ENCODE peak calls at places on chromosomes 1 and 21, in nine cellular contexts. One of them, this sample, is unnamed.
A peak's percentile ranks its signal among the peaks of the same experiment; 100 is the strongest.

GRCh38 chr1:236168716-236169429 is 26.5 kb downstream of the GPR137B start:
- DNase-seq in AG10803: peak; percentile 23
- DNase-seq in heart left ventricle: peak; percentile 79
- DNase-seq in AG09309: no peak
- DNase-seq in HFFc6: no peak
- DNase-seq in neural progenitor cell: no peak
- DNase-seq in endothelial cell: no peak
- DNase-seq in glutamatergic neuron: no peak
- DNase-seq in RWPE1: peak; percentile 56
- DNase-seq in this sample: peak; percentile 99

GRCh38 chr1:160374701-160375443 is 8.0 kb downstream of the NHLH1 start:
- DNase-seq in AG09309: no peak
- DNase-seq in heart left ventricle: no peak
- DNase-seq in AG10803: no peak
- DNase-seq in HFFc6: no peak
- DNase-seq in RWPE1: no peak
- DNase-seq in neural progenitor cell: peak; percentile 81
- DNase-seq in endothelial cell: no peak
- DNase-seq in glutamatergic neuron: peak; percentile 88
- DNase-seq in this sample: no peak

GRCh38 chr1:68321084-68321685 is 88.9 kb upstream of the WLS start:
- DNase-seq in HFFc6: peak; percentile 48
- DNase-seq in glutamatergic neuron: peak; percentile 65
- DNase-seq in neural progenitor cell: peak; percentile 84
- DNase-seq in AG09309: no peak
- DNase-seq in endothelial cell: peak; percentile 68
- DNase-seq in heart left ventricle: peak; percentile 67
- DNase-seq in RWPE1: peak; percentile 67
- DNase-seq in AG10803: peak; percentile 60
- DNase-seq in this sample: no peak

GRCh38 chr1:233791372-233791703 is 113.1 kb upstream of the SLC35F3 start:
- DNase-seq in AG10803: no peak
- DNase-seq in HFFc6: no peak
- DNase-seq in RWPE1: no peak
- DNase-seq in neural progenitor cell: no peak
- DNase-seq in endothelial cell: no peak
- DNase-seq in AG09309: no peak
- DNase-seq in heart left ventricle: no peak
- DNase-seq in glutamatergic neuron: no peak
- DNase-seq in this sample: no peak

GRCh38 chr1:201023517-201023902 is at the start of gene KIF21B:
- DNase-seq in RWPE1: peak; percentile 93
- DNase-seq in AG10803: peak; percentile 13
- DNase-seq in glutamatergic neuron: peak; percentile 92
- DNase-seq in heart left ventricle: peak; percentile 84
- DNase-seq in HFFc6: no peak
- DNase-seq in neural progenitor cell: peak; percentile 96
- DNase-seq in AG09309: no peak
- DNase-seq in endothelial cell: peak; percentile 87
- DNase-seq in this sample: peak; percentile 90

GRCh38 chr1:9850442-9851162 is 26.8 kb upstream of the CLSTN1 start:
- DNase-seq in glutamatergic neuron: no peak
- DNase-seq in HFFc6: no peak
- DNase-seq in heart left ventricle: no peak
- DNase-seq in AG10803: no peak
- DNase-seq in AG09309: no peak
- DNase-seq in RWPE1: no peak
- DNase-seq in endothelial cell: no peak
- DNase-seq in neural progenitor cell: no peak
- DNase-seq in this sample: no peak

GRCh38 chr21:43890042-43890441 is 25.0 kb downstream of the AGPAT3 start:
- DNase-seq in RWPE1: no peak
- DNase-seq in neural progenitor cell: peak; percentile 34
- DNase-seq in heart left ventricle: no peak
- DNase-seq in glutamatergic neuron: no peak
- DNase-seq in AG10803: no peak
- DNase-seq in AG09309: no peak
- DNase-seq in endothelial cell: no peak
- DNase-seq in HFFc6: no peak
- DNase-seq in this sample: no peak

GRCh38 chr1:6956488-6957159 is 171.4 kb downstream of the CAMTA1 start:
- DNase-seq in glutamatergic neuron: no peak
- DNase-seq in AG09309: no peak
- DNase-seq in HFFc6: no peak
- DNase-seq in heart left ventricle: no peak
- DNase-seq in neural progenitor cell: peak; percentile 49
- DNase-seq in AG10803: no peak
- DNase-seq in endothelial cell: no peak
- DNase-seq in RWPE1: peak; percentile 26
- DNase-seq in this sample: no peak

GRCh38 chr1:32201011-32201855 is 838 bp downstream of the CCDC28B start:
- DNase-seq in endothelial cell: peak; percentile 60
- DNase-seq in heart left ventricle: peak; percentile 79
- DNase-seq in HFFc6: peak; percentile 57
- DNase-seq in AG09309: no peak
- DNase-seq in AG10803: peak; percentile 51
- DNase-seq in RWPE1: no peak
- DNase-seq in glutamatergic neuron: peak; percentile 68
- DNase-seq in neural progenitor cell: peak; percentile 81
- DNase-seq in this sample: no peak

GRCh38 chr1:24725209-24725651 is 20.0 kb upstream of the CLIC4 start:
- DNase-seq in heart left ventricle: peak; percentile 64
- DNase-seq in AG09309: no peak
- DNase-seq in HFFc6: no peak
- DNase-seq in AG10803: no peak
- DNase-seq in RWPE1: no peak
- DNase-seq in endothelial cell: peak; percentile 39
- DNase-seq in glutamatergic neuron: no peak
- DNase-seq in neural progenitor cell: peak; percentile 73
- DNase-seq in this sample: no peak

GRCh38 chr21:31283025-31283424 is 61.0 kb downstream of the TIAM1 start:
- DNase-seq in neural progenitor cell: no peak
- DNase-seq in endothelial cell: no peak
- DNase-seq in glutamatergic neuron: no peak
- DNase-seq in heart left ventricle: no peak
- DNase-seq in AG10803: no peak
- DNase-seq in AG09309: no peak
- DNase-seq in RWPE1: no peak
- DNase-seq in HFFc6: no peak
- DNase-seq in this sample: peak; percentile 38

GRCh38 chr1:151457911-151458882 is 1.1 kb downstream of the POGZ start:
- DNase-seq in heart left ventricle: peak; percentile 73
- DNase-seq in HFFc6: peak; percentile 90
- DNase-seq in endothelial cell: peak; percentile 65
- DNase-seq in AG10803: peak; percentile 90
- DNase-seq in neural progenitor cell: peak; percentile 80
- DNase-seq in AG09309: peak; percentile 65
- DNase-seq in glutamatergic neuron: peak; percentile 73
- DNase-seq in RWPE1: peak; percentile 86
- DNase-seq in this sample: peak; percentile 88

GRCh38 chr1:113542221-113542701 is 151.9 kb downstream of the MAGI3 start:
- DNase-seq in endothelial cell: no peak
- DNase-seq in neural progenitor cell: no peak
- DNase-seq in AG09309: no peak
- DNase-seq in AG10803: peak; percentile 81
- DNase-seq in heart left ventricle: no peak
- DNase-seq in glutamatergic neuron: no peak
- DNase-seq in RWPE1: peak; percentile 74
- DNase-seq in HFFc6: peak; percentile 80
- DNase-seq in this sample: peak; percentile 87

GRCh38 chr1:96424882-96425281 is 296.7 kb upstream of the PTBP2 start:
- DNase-seq in AG10803: peak; percentile 84
- DNase-seq in HFFc6: no peak
- DNase-seq in heart left ventricle: no peak
- DNase-seq in glutamatergic neuron: no peak
- DNase-seq in endothelial cell: no peak
- DNase-seq in AG09309: no peak
- DNase-seq in RWPE1: no peak
- DNase-seq in neural progenitor cell: no peak
- DNase-seq in this sample: no peak

GRCh38 chr1:202010042-202011015 is at the start of gene ELF3:
- DNase-seq in HFFc6: no peak
- DNase-seq in RWPE1: peak; percentile 91
- DNase-seq in glutamatergic neuron: no peak
- DNase-seq in heart left ventricle: peak; percentile 80
- DNase-seq in AG09309: no peak
- DNase-seq in AG10803: no peak
- DNase-seq in neural progenitor cell: peak; percentile 95
- DNase-seq in endothelial cell: no peak
- DNase-seq in this sample: peak; percentile 66

GRCh38 chr1:150148834-150149489 is 754 bp upstream of the PLEKHO1 start:
- DNase-seq in HFFc6: no peak
- DNase-seq in neural progenitor cell: peak; percentile 28
- DNase-seq in AG09309: no peak
- DNase-seq in endothelial cell: no peak
- DNase-seq in AG10803: no peak
- DNase-seq in heart left ventricle: no peak
- DNase-seq in glutamatergic neuron: no peak
- DNase-seq in RWPE1: no peak
- DNase-seq in this sample: no peak

GRCh38 chr1:28927442-28928305 is 13.3 kb downstream of the EPB41 start:
- DNase-seq in HFFc6: no peak
- DNase-seq in AG10803: peak; percentile 52
- DNase-seq in glutamatergic neuron: no peak
- DNase-seq in neural progenitor cell: peak; percentile 44
- DNase-seq in heart left ventricle: no peak
- DNase-seq in endothelial cell: no peak
- DNase-seq in AG09309: peak; percentile 28
- DNase-seq in RWPE1: no peak
- DNase-seq in this sample: no peak

GRCh38 chr21:44994581-44995171 is 54.8 kb downstream of the SLX9 start:
- DNase-seq in HFFc6: no peak
- DNase-seq in heart left ventricle: peak; percentile 31
- DNase-seq in endothelial cell: no peak
- DNase-seq in AG10803: peak; percentile 52
- DNase-seq in AG09309: no peak
- DNase-seq in RWPE1: no peak
- DNase-seq in glutamatergic neuron: peak; percentile 29
- DNase-seq in neural progenitor cell: no peak
- DNase-seq in this sample: no peak

GRCh38 chr1:53959664-53960250 is 13.6 kb downstream of the LRRC42 start:
- DNase-seq in HFFc6: peak; percentile 30
- DNase-seq in AG10803: peak; percentile 44
- DNase-seq in endothelial cell: no peak
- DNase-seq in heart left ventricle: no peak
- DNase-seq in neural progenitor cell: no peak
- DNase-seq in RWPE1: peak; percentile 53
- DNase-seq in glutamatergic neuron: no peak
- DNase-seq in AG09309: no peak
- DNase-seq in this sample: peak; percentile 49
- TF ChIP-seq CTCF in HFFc6: peak; percentile 78
- TF ChIP-seq CTCF in AG10803: peak; percentile 63
- TF ChIP-seq CTCF in endothelial cell: peak; percentile 69
- TF ChIP-seq CTCF in heart left ventricle: peak; percentile 49
- TF ChIP-seq CTCF in neural progenitor cell: peak; percentile 57
- TF ChIP-seq CTCF in RWPE1: peak; percentile 60
- TF ChIP-seq CTCF in glutamatergic neuron: peak; percentile 71
- TF ChIP-seq CTCF in AG09309: peak; percentile 36
- TF ChIP-seq CTCF in this sample: peak; percentile 46

GRCh38 chr1:66444438-66445265 is 89.3 kb upstream of the SGIP1 start:
- DNase-seq in AG09309: no peak
- DNase-seq in RWPE1: no peak
- DNase-seq in endothelial cell: no peak
- DNase-seq in HFFc6: no peak
- DNase-seq in neural progenitor cell: no peak
- DNase-seq in glutamatergic neuron: no peak
- DNase-seq in heart left ventricle: no peak
- DNase-seq in AG10803: no peak
- DNase-seq in this sample: no peak

GRCh38 chr1:66445492-66446181 is 88.3 kb upstream of the SGIP1 start:
- DNase-seq in AG09309: no peak
- DNase-seq in heart left ventricle: peak; percentile 26
- DNase-seq in AG10803: no peak
- DNase-seq in endothelial cell: peak; percentile 8
- DNase-seq in neural progenitor cell: peak; percentile 14
- DNase-seq in glutamatergic neuron: no peak
- DNase-seq in HFFc6: no peak
- DNase-seq in RWPE1: no peak
- DNase-seq in this sample: no peak

GRCh38 chr1:66439028-66439427 is 94.9 kb upstream of the SGIP1 start:
- DNase-seq in RWPE1: no peak
- DNase-seq in glutamatergic neuron: no peak
- DNase-seq in HFFc6: peak; percentile 45
- DNase-seq in AG10803: peak; percentile 64
- DNase-seq in endothelial cell: no peak
- DNase-seq in neural progenitor cell: no peak
- DNase-seq in AG09309: no peak
- DNase-seq in heart left ventricle: no peak
- DNase-seq in this sample: no peak

GRCh38 chr1:66446261-66447001 is 87.5 kb upstream of the SGIP1 start:
- DNase-seq in AG10803: peak; percentile 74
- DNase-seq in AG09309: peak; percentile 39
- DNase-seq in HFFc6: peak; percentile 71
- DNase-seq in heart left ventricle: no peak
- DNase-seq in RWPE1: peak; percentile 64
- DNase-seq in endothelial cell: peak; percentile 46
- DNase-seq in neural progenitor cell: peak; percentile 76
- DNase-seq in glutamatergic neuron: no peak
- DNase-seq in this sample: peak; percentile 68

DNA sequence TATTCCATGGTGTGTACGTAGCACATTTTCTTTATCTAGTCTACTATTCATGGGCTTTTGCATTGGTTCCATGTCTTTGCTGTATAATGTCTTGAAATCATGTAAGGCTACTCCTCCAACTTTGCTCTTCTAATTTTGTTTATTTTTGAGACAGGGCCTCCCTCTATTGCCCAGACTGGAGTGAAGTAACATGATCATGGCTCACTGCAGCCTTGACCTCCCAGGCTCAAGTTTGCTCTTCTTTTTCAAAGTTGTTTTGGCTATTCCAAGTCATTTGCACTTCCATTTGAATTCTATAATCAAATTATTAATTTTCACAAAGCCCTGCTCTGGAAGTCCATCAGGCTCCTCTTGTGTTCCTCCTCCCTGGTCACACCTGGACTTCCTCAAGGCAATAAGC is 90.2 kb upstream of the SGIP1 start:
- DNase-seq in AG09309: no peak
- DNase-seq in HFFc6: no peak
- DNase-seq in heart left ventricle: no peak
- DNase-seq in neural progenitor cell: no peak
- DNase-seq in AG10803: no peak
- DNase-seq in endothelial cell: no peak
- DNase-seq in glutamatergic neuron: no peak
- DNase-seq in RWPE1: no peak
- DNase-seq in this sample: no peak
- TF ChIP-seq CTCF in AG09309: no peak
- TF ChIP-seq CTCF in HFFc6: peak; percentile 13
- TF ChIP-seq CTCF in heart left ventricle: no peak
- TF ChIP-seq CTCF in neural progenitor cell: no peak
- TF ChIP-seq CTCF in AG10803: peak; percentile 18
- TF ChIP-seq CTCF in endothelial cell: no peak
- TF ChIP-seq CTCF in glutamatergic neuron: no peak
- TF ChIP-seq CTCF in RWPE1: no peak
- TF ChIP-seq CTCF in this sample: no peak

GRCh38 chr1:115545791-115546733 is 95.7 kb upstream of the VANGL1 start:
- DNase-seq in glutamatergic neuron: no peak
- DNase-seq in neural progenitor cell: peak; percentile 65
- DNase-seq in heart left ventricle: peak; percentile 56
- DNase-seq in endothelial cell: peak; percentile 47
- DNase-seq in RWPE1: peak; percentile 98
- DNase-seq in AG09309: peak; percentile 85
- DNase-seq in AG10803: peak; percentile 98
- DNase-seq in HFFc6: peak; percentile 94
- DNase-seq in this sample: peak; percentile 84
- TF ChIP-seq CTCF in glutamatergic neuron: no peak
- TF ChIP-seq CTCF in neural progenitor cell: peak; percentile 61
- TF ChIP-seq CTCF in heart left ventricle: peak; percentile 35
- TF ChIP-seq CTCF in endothelial cell: no peak
- TF ChIP-seq CTCF in RWPE1: peak; percentile 83
- TF ChIP-seq CTCF in AG09309: peak; percentile 82
- TF ChIP-seq CTCF in AG10803: peak; percentile 84
- TF ChIP-seq CTCF in HFFc6: peak; percentile 81
- TF ChIP-seq CTCF in this sample: peak; percentile 61

GRCh38 chr1:1273535-1274298 is at the start of gene UBE2J2:
- DNase-seq in RWPE1: peak; percentile 95
- DNase-seq in neural progenitor cell: peak; percentile 97
- DNase-seq in HFFc6: peak; percentile 82
- DNase-seq in endothelial cell: peak; percentile 96
- DNase-seq in glutamatergic neuron: peak; percentile 96
- DNase-seq in heart left ventricle: peak; percentile 96
- DNase-seq in AG10803: peak; percentile 92
- DNase-seq in AG09309: peak; percentile 70
- DNase-seq in this sample: peak; percentile 87
- TF ChIP-seq CTCF in RWPE1: no peak
- TF ChIP-seq CTCF in neural progenitor cell: no peak
- TF ChIP-seq CTCF in HFFc6: peak; percentile 6
- TF ChIP-seq CTCF in endothelial cell: no peak
- TF ChIP-seq CTCF in glutamatergic neuron: no peak
- TF ChIP-seq CTCF in heart left ventricle: no peak
- TF ChIP-seq CTCF in AG10803: no peak
- TF ChIP-seq CTCF in AG09309: no peak
- TF ChIP-seq CTCF in this sample: no peak